ENCODE peak calls at places on chromosomes 13 and 19, in seven cellular contexts. M is heart right ventricle, P is stomach, Q is pancreas, T is A549, F is mucosa of descending colon, B is endodermal cell. U is an unnamed sample.

GRCh38 chr13:32887617-32888016 is 128.6 kb upstream of the KL start:
- DNase-seq in M (no peak), Q (no peak), F (no peak), P (no peak), B (no peak), T (no peak), U (no peak)

GRCh38 chr19:51702103-51702753 is 9.1 kb downstream of the SPACA6 start:
- DNase-seq in B (peak; percentile 98), Q (peak; percentile 94), T (peak; percentile 74), M (peak; percentile 67), F (peak; percentile 78), P (peak; percentile 92), U (peak; percentile 91)

GRCh38 chr19:35400773-35401100 is 29.9 kb downstream of the GPR42 start:
- DNase-seq in F (no peak), B (no peak), Q (no peak), M (no peak), P (no peak), T (no peak), U (no peak)

GRCh38 chr13:83219832-83220231 is 662.4 kb downstream of the SLITRK1 start:
- DNase-seq in T (no peak), B (no peak), Q (no peak), F (no peak), P (no peak), M (no peak), U (no peak)

GRCh38 chr19:41957838-41958366 is 1.2 kb downstream of the RABAC1 start:
- DNase-seq in P (peak; percentile 81), B (peak; percentile 94), M (peak; percentile 63), T (peak; percentile 100), F (peak; percentile 86), Q (peak; percentile 83), U (peak; percentile 85)

GRCh38 chr19:12159773-12160414 is 3.0 kb upstream of the ZNF136 start:
- DNase-seq in Q (no peak), P (no peak), T (no peak), M (no peak), B (peak; percentile 60), F (no peak), U (no peak)

GRCh38 chr13:50387124-50387581 is 371.9 kb downstream of the KCNRG start:
- DNase-seq in F (peak; percentile 64), P (peak; percentile 40), M (peak; percentile 65), Q (peak; percentile 41), B (peak; percentile 83), T (no peak), U (peak; percentile 82)

GRCh38 chr13:111554539-111555267 is 234.3 kb downstream of the TEX29 start:
- DNase-seq in M (no peak), Q (no peak), F (no peak), P (no peak), B (no peak), T (no peak), U (no peak)

GRCh38 chr13:80030491-80030890 is 310.4 kb downstream of the SPRY2 start:
- DNase-seq in P (no peak), M (peak; percentile 30), F (peak; percentile 37), T (no peak), B (peak; percentile 67), Q (no peak), U (peak; percentile 69)

DNA sequence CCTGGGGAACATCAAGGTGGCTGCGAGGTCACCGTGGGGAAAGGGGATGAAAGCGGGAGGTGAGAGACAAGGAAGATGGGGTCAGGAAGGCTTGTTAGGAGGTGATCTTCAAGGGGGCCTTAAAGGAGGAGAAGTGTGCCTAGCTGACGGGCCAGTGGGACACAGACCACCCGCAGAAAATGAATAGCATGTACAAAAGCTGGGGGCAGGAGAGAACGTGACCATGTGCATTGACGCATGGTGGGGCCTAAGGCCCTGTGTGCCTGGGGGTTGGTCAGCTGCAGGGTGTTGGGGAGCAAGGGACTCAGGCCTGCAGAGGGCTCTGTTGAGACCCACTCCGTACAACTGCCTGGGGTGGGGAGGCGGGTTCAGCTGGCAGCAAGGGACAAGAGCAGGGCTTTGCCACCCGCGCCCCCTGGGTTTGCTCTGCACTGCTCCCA is 5.9 kb downstream of the RAB8A start:
- DNase-seq in Q (no peak), T (no peak), P (no peak), B (peak; percentile 72), M (no peak), F (no peak), U (no peak)
- TF ChIP-seq CTCF in Q (no peak), T (no peak), P (no peak), B (peak; percentile 48), M (no peak), F (no peak), U (no peak)

DNA sequence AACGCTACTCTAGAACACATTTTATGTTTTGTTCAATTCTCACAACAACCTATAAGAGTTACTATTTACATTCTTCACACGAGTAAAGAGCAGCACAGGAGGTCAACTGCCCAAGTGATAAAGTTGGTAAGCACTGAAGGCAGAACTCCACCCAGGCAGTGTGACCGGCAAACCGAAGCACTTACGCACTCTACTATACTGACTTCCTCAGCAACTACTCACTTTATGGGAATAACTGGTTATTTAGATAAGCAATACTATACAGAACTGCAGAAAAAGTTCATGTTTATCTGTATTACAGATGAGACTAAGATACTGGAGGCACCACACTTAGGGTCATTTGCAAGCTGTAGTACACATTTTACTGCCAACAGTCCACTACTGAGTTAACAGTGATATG is 28.8 kb downstream of the FOXO1 start:
- DNase-seq in T (no peak), M (no peak), Q (no peak), F (peak; percentile 56), B (no peak), P (peak; percentile 45), U (no peak)
- H3K4me1 ChIP-seq in T (peaks cover 10% of the 10 kb centered on the region), M (peaks cover 15% of the 10 kb centered on the region), Q (peaks cover 31% of the 10 kb centered on the region), F (peaks cover 45% of the 10 kb centered on the region), B (peaks cover 3% of the 10 kb centered on the region), P (peaks cover 85% of the 10 kb centered on the region), U (peaks cover 35% of the 10 kb centered on the region)

GRCh38 chr13:102651892-102652291 is 43.0 kb downstream of the METTL21C start:
- DNase-seq in F (no peak), M (no peak), T (no peak), P (no peak), Q (no peak), B (no peak), U (no peak)

GRCh38 chr13:102654786-102655185 is 40.1 kb downstream of the METTL21C start:
- DNase-seq in Q (no peak), P (no peak), F (no peak), M (no peak), B (no peak), T (no peak), U (no peak)

GRCh38 chr13:102659168-102659713 is 35.6 kb downstream of the METTL21C start:
- DNase-seq in T (no peak), Q (no peak), M (no peak), B (no peak), P (no peak), F (no peak), U (no peak)

GRCh38 chr13:102658678-102659077 is 36.2 kb downstream of the METTL21C start:
- DNase-seq in F (no peak), T (no peak), Q (no peak), P (no peak), M (no peak), B (no peak), U (peak; percentile 64)

DNA sequence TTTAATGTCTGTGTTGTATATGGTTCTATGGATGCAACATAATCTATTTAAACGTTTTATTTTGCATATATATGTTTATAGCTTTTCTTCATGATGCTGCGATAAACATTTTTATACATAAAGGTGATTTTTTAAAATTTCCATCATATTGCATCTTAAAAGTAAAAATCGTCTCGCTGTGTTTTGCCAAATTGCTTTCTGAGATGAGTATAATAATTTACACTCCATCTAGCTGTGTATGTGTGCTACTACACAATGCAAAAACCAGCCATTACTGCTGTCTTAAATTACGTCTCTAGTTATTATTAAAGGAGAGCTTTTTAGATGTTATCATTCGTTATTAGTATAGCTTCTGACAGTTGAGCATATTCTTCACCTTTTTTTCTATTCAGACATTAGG is 37.2 kb downstream of the METTL21C start:
- DNase-seq in B (no peak), T (peak; percentile 1), M (no peak), F (no peak), Q (no peak), P (no peak), U (no peak)
- TF ChIP-seq CTCF in B (peak; percentile 60), T (no peak), M (peak; percentile 8), F (no peak), Q (no peak), P (no peak), U (no peak)

DNA sequence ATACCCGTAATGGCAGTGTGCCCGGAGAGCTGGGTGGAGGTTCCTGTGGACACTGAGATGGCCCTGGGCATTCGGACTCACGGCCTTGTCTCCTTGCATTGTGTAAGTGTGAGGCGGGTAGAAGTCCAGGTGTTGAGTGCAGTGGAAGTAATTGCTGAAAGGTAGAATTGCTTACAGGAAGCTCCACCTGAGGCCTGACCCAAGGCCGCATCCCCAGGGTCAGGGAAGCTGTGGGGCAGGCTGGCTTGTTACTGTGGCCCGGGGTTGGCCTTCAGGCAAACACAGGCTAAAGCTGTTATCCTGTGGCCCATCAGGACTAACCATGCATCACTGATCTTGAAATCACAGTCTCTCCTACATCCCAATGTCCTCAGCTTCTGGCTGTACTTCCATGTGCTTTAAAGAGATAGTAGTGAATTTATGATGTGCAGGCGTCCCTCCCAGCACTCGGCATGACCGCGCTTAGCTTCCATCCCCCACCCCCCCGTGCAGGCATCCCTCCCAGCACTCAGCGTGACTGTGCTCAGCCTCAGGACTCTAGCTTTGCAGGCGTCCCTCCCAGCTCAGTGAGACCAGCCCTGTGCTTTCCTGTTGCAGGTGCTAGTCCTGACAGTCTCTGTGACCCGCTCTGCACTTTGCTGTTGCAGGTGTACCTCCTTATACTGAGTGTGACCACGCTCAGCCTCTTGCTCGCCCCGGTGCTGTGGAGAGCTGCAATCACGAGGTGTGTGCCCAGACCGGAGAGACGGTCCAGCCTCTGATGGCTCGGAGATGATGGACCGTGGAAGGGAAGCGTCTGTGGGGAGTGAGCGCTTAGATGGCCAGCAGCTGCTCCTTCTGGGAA is 35.6 kb upstream of the TFDP1 start:
- DNase-seq in T (no peak), Q (no peak), P (no peak), M (no peak), F (no peak), B (peak; percentile 47), U (peak; percentile 41)
- H3K4me1 ChIP-seq in T (no peaks in the 10 kb centered on the region), Q (no peaks in the 10 kb centered on the region), P (peaks cover 39% of the 10 kb centered on the region), M (peaks cover 20% of the 10 kb centered on the region), F (no peaks in the 10 kb centered on the region), B (no peaks in the 10 kb centered on the region), U (peaks cover 14% of the 10 kb centered on the region)

DNA sequence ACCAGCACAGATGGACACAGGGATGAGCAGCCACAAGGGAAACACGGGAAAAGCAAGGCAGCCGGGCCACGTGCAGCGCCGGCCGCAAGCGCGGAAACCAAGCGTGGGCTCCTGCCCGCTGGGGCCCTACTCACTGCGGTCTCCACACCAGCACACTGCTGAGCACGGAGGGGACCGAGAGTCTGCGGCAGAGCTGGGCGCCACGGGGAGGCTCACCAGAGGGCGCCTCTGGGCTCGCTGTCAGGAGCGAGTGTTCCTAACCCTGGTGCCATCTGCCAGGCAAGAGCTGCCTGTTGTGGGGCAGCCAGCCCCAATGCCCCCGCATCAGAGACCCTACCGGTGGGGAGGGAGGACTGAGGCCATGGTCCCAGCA is 26.5 kb downstream of the MPND start:
- DNase-seq in P (peak; percentile 80), M (no peak), Q (no peak), B (peak; percentile 87), F (peak; percentile 78), T (no peak), U (peak; percentile 83)
- TF ChIP-seq CTCF in P (peak; percentile 77), M (peak; percentile 43), Q (no peak), B (peak; percentile 68), F (peak; percentile 25), T (peak; percentile 23), U (peak; percentile 53)

U was measured in upper lobe of right lung.